ENCODE peak calls at places on chromosomes 2 and 18, in four cellular contexts. One of them, this sample, is unnamed. For H3K79me2, the result is how much of the 10 kb centered on the place peaks cover.

GRCh38 chr2:64932327-64933216 is 56.6 kb upstream of the SLC1A4 start:
- DNase-seq in mesendoderm: no peak
- DNase-seq in H1: no peak
- DNase-seq in H9: no peak
- DNase-seq in this sample: no peak

GRCh38 chr18:59848002-59848401 is 51.8 kb upstream of the PMAIP1 start:
- DNase-seq in mesendoderm: no peak
- DNase-seq in H1: no peak
- DNase-seq in H9: no peak
- DNase-seq in this sample: peak

GRCh38 chr2:69830045-69830905 is 815 bp downstream of the GMCL1 start:
- DNase-seq in mesendoderm: peak
- DNase-seq in H1: no peak
- DNase-seq in H9: peak
- DNase-seq in this sample: peak

GRCh38 chr2:61268249-61268648 is 106.3 kb downstream of the C2orf74 start:
- DNase-seq in mesendoderm: peak
- DNase-seq in H1: no peak
- DNase-seq in H9: no peak
- DNase-seq in this sample: no peak

GRCh38 chr2:99851091-99851490 is 291.3 kb downstream of the AFF3 start:
- DNase-seq in mesendoderm: no peak
- DNase-seq in H1: no peak
- DNase-seq in H9: no peak
- DNase-seq in this sample: no peak

GRCh38 chr2:46836295-46837111 is 79.1 kb downstream of the MCFD2 start:
- DNase-seq in mesendoderm: no peak
- DNase-seq in H1: no peak
- DNase-seq in H9: no peak
- DNase-seq in this sample: no peak

GRCh38 chr2:86350751-86351150 is 13.3 kb upstream of the REEP1 start:
- DNase-seq in mesendoderm: no peak
- DNase-seq in H1: no peak
- DNase-seq in H9: no peak
- DNase-seq in this sample: peak

GRCh38 chr2:28695245-28695647 is 56.4 kb upstream of the PPP1CB start:
- DNase-seq in mesendoderm: peak
- DNase-seq in H1: no peak
- DNase-seq in H9: no peak
- DNase-seq in this sample: no peak

GRCh38 chr2:189409136-189409535 is 32.1 kb upstream of the WDR75 start:
- DNase-seq in mesendoderm: no peak
- DNase-seq in H1: no peak
- DNase-seq in H9: no peak
- DNase-seq in this sample: no peak

GRCh38 chr2:151334082-151334815 is 23.1 kb upstream of the TNFAIP6 start:
- DNase-seq in mesendoderm: no peak
- DNase-seq in H1: no peak
- DNase-seq in H9: no peak
- DNase-seq in this sample: no peak

GRCh38 chr2:237968048-237968862 is 1.4 kb downstream of the UBE2F start:
- DNase-seq in mesendoderm: no peak
- DNase-seq in H1: no peak
- DNase-seq in H9: peak
- DNase-seq in this sample: peak

GRCh38 chr2:176172007-176172747 is 15.1 kb downstream of the HOXD3 start:
- DNase-seq in mesendoderm: peak
- DNase-seq in H1: no peak
- DNase-seq in H9: no peak
- DNase-seq in this sample: no peak

GRCh38 chr2:176172748-176173586 is 15.5 kb upstream of the HOXD1 start:
- DNase-seq in mesendoderm: no peak
- DNase-seq in H1: no peak
- DNase-seq in H9: no peak
- DNase-seq in this sample: no peak

GRCh38 chr2:176174850-176175728 is 13.4 kb upstream of the HOXD1 start:
- DNase-seq in mesendoderm: peak
- DNase-seq in H1: no peak
- DNase-seq in H9: peak
- DNase-seq in this sample: no peak

GRCh38 chr2:176174382-176174834 is 14.1 kb upstream of the HOXD1 start:
- DNase-seq in mesendoderm: no peak
- DNase-seq in H1: no peak
- DNase-seq in H9: no peak
- DNase-seq in this sample: no peak

DNA sequence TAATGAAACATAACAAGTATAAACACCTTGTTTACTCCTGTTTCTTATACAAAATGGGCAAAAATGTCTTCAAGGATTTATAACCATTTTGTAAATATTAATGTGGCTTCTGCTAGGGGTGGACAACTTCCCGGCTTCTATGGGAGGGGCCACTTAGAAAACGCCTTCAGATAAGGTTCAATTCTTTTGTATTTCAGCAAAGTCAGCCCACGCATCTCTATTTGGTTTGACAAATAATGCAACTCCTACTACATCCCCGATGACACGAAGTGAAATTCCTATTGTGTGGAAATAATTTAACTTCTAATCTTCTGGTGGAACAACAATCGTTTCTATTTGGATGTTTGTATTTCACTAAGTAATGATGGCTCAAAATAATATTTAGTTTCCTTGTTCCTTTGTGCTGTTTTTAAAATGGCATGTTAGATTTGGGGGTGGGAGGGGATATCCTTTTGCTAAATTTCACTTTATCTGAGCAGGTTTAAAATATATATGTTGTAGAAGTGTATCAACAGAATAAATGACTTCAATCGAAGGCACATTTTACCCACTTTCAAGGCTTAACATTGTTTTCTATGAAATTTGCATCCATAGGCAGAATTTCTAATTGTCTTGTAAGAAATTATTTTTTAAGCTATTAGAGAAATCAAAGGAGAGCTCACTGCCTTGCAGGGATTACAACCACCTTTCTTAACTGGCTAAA is 14.6 kb upstream of the HOXD1 start:
- DNase-seq in mesendoderm: no peak
- DNase-seq in H1: no peak
- DNase-seq in H9: no peak
- DNase-seq in this sample: no peak
- H3K9ac ChIP-seq in mesendoderm: no peak
- H3K9ac ChIP-seq in H1: no peak
- H3K9ac ChIP-seq in H9: no peak
- H3K9ac ChIP-seq in this sample: no peak

GRCh38 chr2:241734208-241734466 is 293 bp upstream of the D2HGDH start:
- DNase-seq in mesendoderm: no peak
- DNase-seq in H1: no peak
- DNase-seq in H9: no peak
- DNase-seq in this sample: no peak
- H3K18ac ChIP-seq in mesendoderm: no peak
- H3K18ac ChIP-seq in H1: peak
- H3K18ac ChIP-seq in H9: no peak
- H3K18ac ChIP-seq in this sample: no peak

GRCh38 chr2:21395366-21395765 is 271.6 kb downstream of the TDRD15 start:
- DNase-seq in mesendoderm: peak
- DNase-seq in H1: no peak
- DNase-seq in H9: no peak
- DNase-seq in this sample: no peak
- H3K79me2 ChIP-seq in mesendoderm: under half
- H3K79me2 ChIP-seq in H1: under half
- H3K79me2 ChIP-seq in H9: under half
- H3K79me2 ChIP-seq in this sample: under half

DNA sequence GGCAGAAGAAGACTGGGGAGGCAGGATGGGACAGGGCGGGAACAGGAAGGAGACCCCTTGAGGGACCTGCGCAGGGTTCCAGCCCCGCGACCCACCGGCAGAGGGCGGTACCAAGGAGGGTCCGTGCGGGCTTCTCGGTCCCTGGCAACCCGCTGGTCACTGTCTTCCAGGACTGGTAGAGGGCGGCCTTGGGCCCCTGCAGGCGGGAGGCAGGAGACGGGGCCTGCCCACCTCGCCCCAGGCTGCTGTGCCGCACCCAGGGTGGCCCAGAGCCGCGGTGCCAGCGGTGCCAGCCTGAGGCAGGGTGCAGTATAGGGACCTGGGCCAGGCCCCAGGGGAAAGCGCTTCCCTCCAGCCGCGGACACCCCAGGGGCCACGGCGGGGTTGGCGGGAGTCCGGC is 34.5 kb downstream of the NEURL3 start:
- DNase-seq in mesendoderm: peak
- DNase-seq in H1: peak
- DNase-seq in H9: peak
- DNase-seq in this sample: peak
- H3K9ac ChIP-seq in mesendoderm: no peak
- H3K9ac ChIP-seq in H1: no peak
- H3K9ac ChIP-seq in H9: no peak
- H3K9ac ChIP-seq in this sample: no peak

DNA sequence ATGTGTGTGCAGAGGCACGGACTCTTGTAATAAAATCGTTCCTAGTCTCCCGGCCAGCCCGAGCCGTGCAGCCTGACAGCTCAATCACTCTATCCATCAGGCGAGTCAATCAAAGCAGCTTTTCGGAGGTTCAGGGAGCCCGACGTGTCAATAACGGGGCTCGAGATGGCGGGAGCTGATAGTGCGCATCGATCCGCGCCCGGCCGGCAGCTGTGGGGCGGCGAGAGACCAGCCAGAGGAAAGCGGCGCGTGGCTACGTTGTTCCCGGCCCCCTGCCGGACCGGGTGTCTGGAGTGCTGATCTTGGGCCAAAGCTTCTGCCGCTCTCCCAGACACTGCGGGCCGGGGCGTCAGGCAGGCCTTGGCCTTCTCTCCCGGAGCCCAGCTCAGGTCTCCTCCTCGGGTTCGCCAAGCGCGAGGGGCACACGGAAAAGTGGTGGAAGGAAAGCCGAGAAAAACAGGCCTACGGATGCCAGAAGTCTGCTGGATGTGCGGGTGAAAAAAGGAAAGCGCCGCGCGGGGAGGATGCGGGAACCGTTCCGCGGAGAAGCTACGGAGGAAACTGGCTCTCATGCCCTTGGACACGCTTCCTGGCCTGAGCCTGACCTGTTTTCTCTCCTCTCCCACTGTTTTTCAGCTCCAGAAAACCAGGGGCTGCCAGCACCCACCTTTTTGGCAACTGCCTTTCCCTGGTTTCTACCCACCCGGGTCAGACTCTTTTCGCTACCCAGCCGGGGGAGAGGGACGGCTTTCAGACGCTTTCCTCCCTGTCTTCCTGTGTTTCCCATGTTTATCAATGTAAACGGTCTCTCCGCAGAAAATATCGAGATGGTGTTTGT is 2.2 kb downstream of the EN1 start:
- DNase-seq in mesendoderm: peak
- DNase-seq in H1: no peak
- DNase-seq in H9: peak
- DNase-seq in this sample: no peak
- H3K18ac ChIP-seq in mesendoderm: no peak
- H3K18ac ChIP-seq in H1: peak
- H3K18ac ChIP-seq in H9: no peak
- H3K18ac ChIP-seq in this sample: no peak